ENCODE peak calls at places on chromosomes 3 and 15, in four cellular contexts. One of them, this sample, is unnamed.

GRCh38 chr15:77107531-77108355 is 36.8 kb upstream of the TSPAN3 start:
- DNase-seq in naive thymus-derived CD4-positive, alpha-beta T cell: no peak
- DNase-seq in NCI-H226: peak; percentile 40
- DNase-seq in substantia nigra: peak; percentile 17
- DNase-seq in this sample: no peak

GRCh38 chr3:125107861-125108567 is 52.2 kb upstream of the HEG1 start:
- DNase-seq in naive thymus-derived CD4-positive, alpha-beta T cell: no peak
- DNase-seq in NCI-H226: peak; percentile 86
- DNase-seq in substantia nigra: no peak
- DNase-seq in this sample: no peak

GRCh38 chr3:37072892-37073291 is 79.6 kb downstream of the MLH1 start:
- DNase-seq in naive thymus-derived CD4-positive, alpha-beta T cell: no peak
- DNase-seq in NCI-H226: peak; percentile 23
- DNase-seq in substantia nigra: no peak
- DNase-seq in this sample: no peak

GRCh38 chr15:70354260-70354894 is 256.7 kb upstream of the TLE3 start:
- DNase-seq in naive thymus-derived CD4-positive, alpha-beta T cell: no peak
- DNase-seq in NCI-H226: no peak
- DNase-seq in substantia nigra: no peak
- DNase-seq in this sample: no peak

GRCh38 chr15:40463279-40463678 is 7.5 kb upstream of the CHST14 start:
- DNase-seq in naive thymus-derived CD4-positive, alpha-beta T cell: no peak
- DNase-seq in NCI-H226: no peak
- DNase-seq in substantia nigra: no peak
- DNase-seq in this sample: no peak

GRCh38 chr15:80885180-80885579 is 104.4 kb downstream of the MESD start:
- DNase-seq in naive thymus-derived CD4-positive, alpha-beta T cell: no peak
- DNase-seq in NCI-H226: no peak
- DNase-seq in substantia nigra: no peak
- DNase-seq in this sample: no peak

GRCh38 chr3:189947948-189948723 is 172.6 kb downstream of the P3H2 start:
- DNase-seq in naive thymus-derived CD4-positive, alpha-beta T cell: no peak
- DNase-seq in NCI-H226: peak; percentile 31
- DNase-seq in substantia nigra: no peak
- DNase-seq in this sample: no peak

GRCh38 chr15:55859681-55860080 is 116.7 kb upstream of the PRTG start:
- DNase-seq in naive thymus-derived CD4-positive, alpha-beta T cell: no peak
- DNase-seq in NCI-H226: no peak
- DNase-seq in substantia nigra: no peak
- DNase-seq in this sample: no peak

GRCh38 chr3:18124501-18124900 is 300.6 kb downstream of the SATB1 start:
- DNase-seq in naive thymus-derived CD4-positive, alpha-beta T cell: no peak
- DNase-seq in NCI-H226: peak; percentile 76
- DNase-seq in substantia nigra: no peak
- DNase-seq in this sample: no peak